ENCODE peak calls at places on chromosomes 13 and 19, in four cellular contexts. E, O, J and K are unnamed samples. For H3K27me3, the result is how much of the 10 kb centered on the place peaks cover.

GRCh38 chr13:30019648-30020626 is 169.5 kb upstream of the UBL3 start:
- DNase-seq in O (no peak), J (no peak), E (no peak), K (no peak)

GRCh38 chr13:30829788-30830637 is 76.1 kb upstream of the MEDAG start:
- DNase-seq in J (no peak), E (no peak), O (no peak), K (no peak)

GRCh38 chr13:95235199-95235726 is 66.0 kb downstream of the ABCC4 start:
- DNase-seq in J (no peak), E (no peak), O (no peak), K (no peak)

GRCh38 chr13:114065141-114065925 is 67.1 kb downstream of the RASA3 start:
- DNase-seq in O (peak), J (peak), E (peak), K (peak)

GRCh38 chr13:23570099-23570926 is at the start of gene TNFRSF19:
- DNase-seq in O (no peak), J (no peak), E (no peak), K (peak)

GRCh38 chr19:58279042-58279924 is 528 bp downstream of the ZNF8 start:
- DNase-seq in E (peak), J (peak), O (peak), K (peak)

GRCh38 chr13:98869408-98870090 is 108.3 kb downstream of the DOCK9 start:
- DNase-seq in E (no peak), O (peak), J (no peak), K (no peak)

GRCh38 chr13:75079226-75079625 is 402.7 kb downstream of the TBC1D4 start:
- DNase-seq in J (no peak), E (no peak), O (no peak), K (peak)

GRCh38 chr13:111115841-111116500 is 861 bp downstream of the ARHGEF7 start:
- DNase-seq in E (no peak), O (no peak), J (no peak), K (peak)

GRCh38 chr19:9883231-9883758 is 48.2 kb downstream of the PIN1 start:
- DNase-seq in O (no peak), J (no peak), E (no peak), K (no peak)

GRCh38 chr13:98658131-98658530 is 81.2 kb upstream of the STK24 start:
- DNase-seq in O (no peak), E (no peak), J (no peak), K (no peak)

GRCh38 chr13:112453874-112454647 is 77.9 kb downstream of the SPACA7 start:
- DNase-seq in J (no peak), O (no peak), E (peak), K (no peak)

GRCh38 chr13:98411013-98411412 is 165.9 kb downstream of the STK24 start:
- DNase-seq in E (no peak), J (no peak), O (no peak), K (no peak)

GRCh38 chr19:19627716-19628498 is at the start of gene LPAR2:
- DNase-seq in J (peak), E (no peak), O (peak), K (no peak)

GRCh38 chr13:73872397-73872796 is 261.8 kb downstream of the KLF12 start:
- DNase-seq in J (no peak), O (no peak), E (no peak), K (no peak)

GRCh38 chr13:21117104-21117809 is 55.9 kb upstream of the LATS2 start:
- DNase-seq in J (no peak), O (no peak), E (no peak), K (no peak)

GRCh38 chr13:69704311-69704710 is 403.3 kb upstream of the ATXN8OS start:
- DNase-seq in O (no peak), E (no peak), J (no peak), K (no peak)

GRCh38 chr19:13920940-13921744 is 15.1 kb downstream of the CC2D1A start:
- DNase-seq in O (no peak), J (no peak), E (no peak), K (no peak)

GRCh38 chr13:30845297-30846214 is 60.5 kb upstream of the MEDAG start:
- DNase-seq in O (no peak), E (no peak), J (no peak), K (no peak)

GRCh38 chr19:10796653-10797052 is 39.4 kb downstream of the TMED1 start:
- DNase-seq in E (no peak), O (no peak), J (no peak), K (no peak)

GRCh38 chr19:13014101-13014920 is 19.0 kb downstream of the NFIX start:
- DNase-seq in E (no peak), J (no peak), O (no peak), K (no peak)

GRCh38 chr13:75792526-75793187 is 156.5 kb downstream of the LMO7 start:
- DNase-seq in E (no peak), O (no peak), J (no peak), K (peak)

GRCh38 chr13:80214050-80214449 is 126.9 kb downstream of the SPRY2 start:
- DNase-seq in O (no peak), E (no peak), J (no peak), K (no peak)

GRCh38 chr13:97226788-97227627 is 4.9 kb downstream of the MBNL2 start:
- DNase-seq in J (no peak), O (peak), E (no peak), K (no peak)

GRCh38 chr13:72953391-72953960 is 105.3 kb upstream of the KLF5 start:
- DNase-seq in J (peak), O (peak), E (no peak), K (no peak)

GRCh38 chr19:51259348-51260245 is 8.7 kb downstream of the SIGLECL1 start:
- DNase-seq in O (no peak), E (no peak), J (no peak), K (no peak)

GRCh38 chr13:73230714-73231113 is 171.9 kb downstream of the KLF5 start:
- DNase-seq in O (no peak), J (no peak), E (no peak), K (no peak)

GRCh38 chr19:8403820-8404109 is 9.3 kb upstream of the MARCHF2 start:
- DNase-seq in O (no peak), E (no peak), J (peak), K (no peak)

GRCh38 chr19:31304877-31305312 is 44.3 kb downstream of the TSHZ3 start:
- DNase-seq in E (no peak), O (no peak), J (no peak), K (no peak)

GRCh38 chr19:31307270-31307669 is 42.0 kb downstream of the TSHZ3 start:
- DNase-seq in O (no peak), J (no peak), E (no peak), K (no peak)

GRCh38 chr19:31308781-31309180 is 40.5 kb downstream of the TSHZ3 start:
- DNase-seq in J (no peak), O (no peak), E (no peak), K (no peak)

GRCh38 chr19:31303262-31303815 is 45.9 kb downstream of the TSHZ3 start:
- DNase-seq in E (no peak), O (no peak), J (no peak), K (no peak)

GRCh38 chr19:31306006-31306753 is 43.1 kb downstream of the TSHZ3 start:
- DNase-seq in E (no peak), J (no peak), O (no peak), K (no peak)
- H3K27me3 ChIP-seq in E (under half), J (under half), O (under half), K (under half)

GRCh38 chr13:32022292-32022691 is 9.3 kb upstream of the FRY start:
- DNase-seq in O (no peak), J (no peak), E (no peak), K (no peak)
- TF ChIP-seq CTCF in O (no peak), J (no peak), E (no peak), K (no peak)

GRCh38 chr19:28867978-28868377 is 345.0 kb downstream of the UQCRFS1 start:
- DNase-seq in E (no peak), J (no peak), O (no peak), K (no peak)
- H3K4me3 ChIP-seq in E (no peak), J (no peak), O (no peak), K (no peak)

DNA sequence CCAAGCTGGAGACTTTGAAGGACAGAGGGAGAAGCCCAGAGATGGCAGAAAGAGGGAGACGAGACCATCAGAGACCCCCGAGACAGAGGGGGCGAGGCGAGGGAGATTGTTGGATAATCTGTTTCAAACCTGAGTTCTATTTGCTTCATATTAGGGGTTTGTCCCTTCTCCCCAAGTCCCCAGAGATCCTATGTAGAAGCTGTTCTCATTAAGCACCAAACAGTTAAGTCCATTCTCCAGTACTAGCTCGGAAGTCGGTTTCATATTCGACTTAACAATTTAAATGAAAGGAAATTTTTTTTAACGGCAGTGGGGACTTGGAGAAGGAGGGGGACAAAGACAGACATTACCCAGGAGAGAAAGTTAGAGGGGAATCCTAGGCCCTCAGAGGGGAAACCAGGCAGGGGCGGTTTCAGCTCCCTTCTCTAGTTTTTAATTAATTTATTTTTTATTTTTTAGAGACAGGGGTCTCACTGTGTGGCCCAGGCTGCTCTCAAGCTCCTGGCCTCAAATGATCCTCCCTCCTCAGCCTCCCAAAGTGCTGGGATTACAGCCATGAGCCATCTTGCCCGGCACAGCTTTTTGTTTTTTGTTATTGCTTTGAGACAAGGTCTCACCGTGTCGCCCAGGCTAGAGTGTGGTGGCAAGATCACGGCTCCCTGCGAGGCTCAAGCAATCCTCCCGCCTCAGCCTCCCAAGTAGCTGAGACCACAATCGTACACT is 13.6 kb upstream of the TLE2 start:
- DNase-seq in O (no peak), E (no peak), J (no peak), K (no peak)
- H3K27me3 ChIP-seq in O (under half), E (under half), J (under half), K (under half)

GRCh38 chr19:33302974-33303790 is 848 bp upstream of the CEBPA start:
- DNase-seq in J (peak), E (peak), O (peak), K (no peak)

GRCh38 chr19:33301900-33302174 is 497 bp downstream of the CEBPA start:
- DNase-seq in E (no peak), O (no peak), J (no peak), K (no peak)

GRCh38 chr19:33303791-33304759 is 1.7 kb upstream of the CEBPA start:
- DNase-seq in E (peak), O (peak), J (no peak), K (no peak)

GRCh38 chr19:33301011-33301899 is 1.1 kb downstream of the CEBPA start:
- DNase-seq in E (peak), O (peak), J (no peak), K (no peak)

GRCh38 chr19:33302175-33302973 is at the start of gene CEBPA:
- DNase-seq in E (peak), O (peak), J (peak), K (peak)
- TF ChIP-seq CTCF in E (peak), O (no peak), J (peak), K (peak)

GRCh38 chr19:15098505-15098904 is 8.7 kb upstream of the SYDE1 start:
- DNase-seq in E (no peak), O (no peak), J (no peak), K (no peak)

GRCh38 chr19:15087182-15087581 is 5.2 kb downstream of the OR1I1 start:
- DNase-seq in J (no peak), O (no peak), E (no peak), K (no peak)

GRCh38 chr19:15091918-15092753 is 10.1 kb downstream of the OR1I1 start:
- DNase-seq in O (no peak), E (no peak), J (no peak), K (peak)

GRCh38 chr19:15096223-15096622 is 11.0 kb upstream of the SYDE1 start:
- DNase-seq in J (no peak), E (no peak), O (no peak), K (no peak)

GRCh38 chr19:15093001-15093400 is 11.0 kb downstream of the OR1I1 start:
- DNase-seq in E (no peak), O (no peak), J (no peak), K (no peak)
- H3K4me3 ChIP-seq in E (no peak), O (no peak), J (no peak), K (no peak)